ENCODE peak calls at places on chromosomes 12 and 14, in eight cellular contexts. Q, L, D, F, W, O, A and I are unnamed samples.

GRCh38 chr12:45254254-45254653 is 38.4 kb downstream of the ANO6 start:
- DNase-seq in Q (no peak), L (no peak), D (no peak), F (no peak), W (no peak), O (no peak), A (no peak), I (no peak)

GRCh38 chr14:81625343-81625742 is 91.7 kb upstream of the SEL1L start:
- DNase-seq in Q (no peak), L (no peak), D (no peak), F (peak), W (peak), O (peak), A (no peak), I (peak)

GRCh38 chr12:53751336-53752191 is at the start of gene CISTR:
- DNase-seq in Q (no peak), L (peak), D (no peak), F (no peak), W (no peak), O (peak), A (no peak), I (peak)

GRCh38 chr14:22814945-22815713 is at the start of gene SLC7A7:
- DNase-seq in Q (no peak), L (no peak), D (no peak), F (peak), W (no peak), O (no peak), A (no peak), I (no peak)

GRCh38 chr14:101774006-101774755 is 12.7 kb downstream of the PPP2R5C start:
- DNase-seq in Q (no peak), L (no peak), D (no peak), F (no peak), W (peak), O (no peak), A (no peak), I (no peak)

GRCh38 chr12:108640802-108641445 is 7.2 kb upstream of the SELPLG start:
- DNase-seq in Q (no peak), L (no peak), D (no peak), F (peak), W (peak), O (no peak), A (no peak), I (no peak)

GRCh38 chr14:91058017-91058675 is 2.3 kb downstream of the RPS6KA5 start:
- DNase-seq in Q (no peak), L (no peak), D (no peak), F (no peak), W (no peak), O (no peak), A (no peak), I (peak)

GRCh38 chr12:31324116-31324844 is 1.7 kb downstream of the SINHCAF start:
- DNase-seq in Q (peak), L (peak), D (peak), F (peak), W (peak), O (peak), A (peak), I (peak)

GRCh38 chr12:99658950-99659349 is 11.4 kb downstream of the GARIN6 start:
- DNase-seq in Q (no peak), L (no peak), D (no peak), F (peak), W (no peak), O (no peak), A (no peak), I (peak)

GRCh38 chr14:80211143-80212024 is at the start of gene DIO2:
- DNase-seq in Q (no peak), L (no peak), D (no peak), F (peak), W (no peak), O (peak), A (no peak), I (peak)

GRCh38 chr14:92352158-92352985 is 29.4 kb downstream of the SLC24A4 start:
- DNase-seq in Q (peak), L (no peak), D (no peak), F (no peak), W (no peak), O (peak), A (no peak), I (no peak)

GRCh38 chr12:2396448-2396871 is 343.7 kb downstream of the CACNA1C start:
- DNase-seq in Q (no peak), L (no peak), D (no peak), F (peak), W (no peak), O (no peak), A (no peak), I (no peak)

GRCh38 chr12:66290716-66291200 is 11.5 kb upstream of the HELB start:
- DNase-seq in Q (no peak), L (peak), D (no peak), F (no peak), W (no peak), O (no peak), A (no peak), I (no peak)

GRCh38 chr14:64387232-64387737 is 868 bp upstream of the MTHFD1 start:
- DNase-seq in Q (no peak), L (no peak), D (no peak), F (peak), W (peak), O (peak), A (no peak), I (peak)

GRCh38 chr14:37595809-37596595 is 573 bp downstream of the TTC6 start:
- DNase-seq in Q (no peak), L (peak), D (no peak), F (no peak), W (peak), O (peak), A (no peak), I (no peak)

GRCh38 chr12:13725049-13725448 is 256.4 kb downstream of the GRIN2B start:
- DNase-seq in Q (no peak), L (no peak), D (no peak), F (no peak), W (no peak), O (no peak), A (no peak), I (no peak)

GRCh38 chr12:43370299-43370698 is 181.7 kb downstream of the ADAMTS20 start:
- DNase-seq in Q (no peak), L (no peak), D (no peak), F (peak), W (no peak), O (no peak), A (no peak), I (no peak)

GRCh38 chr12:43795716-43796282 is 10.3 kb downstream of the TWF1 start:
- DNase-seq in Q (no peak), L (no peak), D (no peak), F (no peak), W (no peak), O (no peak), A (no peak), I (no peak)

GRCh38 chr12:54016478-54016964 is 7.7 kb downstream of the HOXC8 start:
- DNase-seq in Q (no peak), L (no peak), D (no peak), F (no peak), W (no peak), O (no peak), A (peak), I (peak)

GRCh38 chr14:95531473-95531872 is 3.4 kb upstream of the GLRX5 start:
- DNase-seq in Q (no peak), L (no peak), D (no peak), F (peak), W (no peak), O (no peak), A (no peak), I (no peak)

GRCh38 chr12:108425238-108425795 is 86.2 kb upstream of the CMKLR1 start:
- DNase-seq in Q (no peak), L (no peak), D (no peak), F (no peak), W (peak), O (peak), A (no peak), I (peak)

GRCh38 chr14:37620856-37621255 is 25.4 kb downstream of the TTC6 start:
- DNase-seq in Q (no peak), L (no peak), D (no peak), F (no peak), W (no peak), O (no peak), A (no peak), I (peak)